ENCODE peak calls at places on chromosomes 13 and 19, in eight cellular contexts. M is K562, J is HCT116, Q is HepG2, Y is endothelial cell of umbilical vein, C is GM12878, S is H1, L is A549. F is an unnamed sample.

GRCh38 chr19:13920940-13921744 is 15.1 kb downstream of the CC2D1A start:
- DNase-seq in M (peak), J (peak), Q (peak), Y (peak), C (peak), S (no peak), L (peak), F (peak)

GRCh38 chr19:15248648-15249559 is 16.7 kb upstream of the EPHX3 start:
- DNase-seq in M (no peak), J (no peak), Q (no peak), Y (peak), C (no peak), S (no peak), L (peak), F (no peak)

GRCh38 chr19:30647891-30648290 is 275.7 kb downstream of the ZNF536 start:
- DNase-seq in M (no peak), J (no peak), Q (no peak), Y (no peak), C (no peak), S (no peak), L (no peak), F (no peak)

GRCh38 chr19:28168557-28168956 is 1044.4 kb downstream of the UQCRFS1 start:
- DNase-seq in M (no peak), J (no peak), Q (no peak), Y (no peak), C (no peak), S (peak), L (no peak), F (no peak)

GRCh38 chr13:48526269-48526668 is 6.6 kb downstream of the RCBTB2 start:
- DNase-seq in M (no peak), J (no peak), Q (no peak), Y (no peak), C (no peak), S (no peak), L (no peak), F (no peak)

GRCh38 chr19:30344446-30345425 is 27.4 kb upstream of the ZNF536 start:
- DNase-seq in M (no peak), J (peak), Q (no peak), Y (no peak), C (no peak), S (no peak), L (no peak), F (peak)

GRCh38 chr13:110907951-110908898 is 6.6 kb downstream of the ANKRD10 start:
- DNase-seq in M (no peak), J (peak), Q (peak), Y (peak), C (no peak), S (peak), L (peak), F (no peak)

GRCh38 chr13:75908137-75908536 is 272.0 kb downstream of the LMO7 start:
- DNase-seq in M (no peak), J (no peak), Q (no peak), Y (no peak), C (no peak), S (no peak), L (no peak), F (no peak)

GRCh38 chr19:12796146-12797071 is 5.1 kb downstream of the JUNB start:
- DNase-seq in M (peak), J (no peak), Q (peak), Y (peak), C (no peak), S (no peak), L (no peak), F (peak)

GRCh38 chr19:9075064-9075964 is 11.5 kb upstream of the OR1M1 start:
- DNase-seq in M (peak), J (peak), Q (peak), Y (peak), C (no peak), S (peak), L (peak), F (peak)

GRCh38 chr19:46373573-46374359 is 26.9 kb downstream of the PPP5C start:
- DNase-seq in M (no peak), J (no peak), Q (no peak), Y (peak), C (no peak), S (peak), L (peak), F (no peak)

GRCh38 chr13:71536201-71536600 is 330.8 kb downstream of the DACH1 start:
- DNase-seq in M (no peak), J (no peak), Q (no peak), Y (no peak), C (no peak), S (no peak), L (no peak), F (no peak)

GRCh38 chr13:104571161-104571889 is 1505.1 kb upstream of the SLC10A2 start:
- DNase-seq in M (no peak), J (peak), Q (peak), Y (peak), C (no peak), S (peak), L (peak), F (peak)

GRCh38 chr13:97121894-97122293 is 100.2 kb upstream of the MBNL2 start:
- DNase-seq in M (no peak), J (no peak), Q (no peak), Y (peak), C (no peak), S (no peak), L (no peak), F (no peak)

GRCh38 chr13:40682449-40683240 is 16.2 kb upstream of the FOXO1 start:
- DNase-seq in M (no peak), J (no peak), Q (no peak), Y (peak), C (no peak), S (no peak), L (no peak), F (peak)

GRCh38 chr19:52494518-52494917 is 33.0 kb upstream of the ZNF808 start:
- DNase-seq in M (no peak), J (no peak), Q (no peak), Y (no peak), C (no peak), S (no peak), L (no peak), F (no peak)

GRCh38 chr13:54357284-54357933 is 1328.8 kb downstream of the OLFM4 start:
- DNase-seq in M (no peak), J (no peak), Q (no peak), Y (no peak), C (no peak), S (no peak), L (no peak), F (no peak)

GRCh38 chr13:112889351-112890290 is 79.4 kb upstream of the MCF2L start:
- DNase-seq in M (no peak), J (no peak), Q (no peak), Y (no peak), C (no peak), S (no peak), L (no peak), F (no peak)

GRCh38 chr13:69997061-69997460 is 110.6 kb upstream of the ATXN8OS start:
- DNase-seq in M (no peak), J (no peak), Q (no peak), Y (no peak), C (no peak), S (no peak), L (no peak), F (no peak)

GRCh38 chr13:111337206-111337605 is 16.8 kb downstream of the TEX29 start:
- DNase-seq in M (no peak), J (no peak), Q (no peak), Y (no peak), C (no peak), S (no peak), L (no peak), F (no peak)

GRCh38 chr19:10800488-10800887 is 35.5 kb downstream of the TMED1 start:
- DNase-seq in M (no peak), J (no peak), Q (no peak), Y (peak), C (no peak), S (no peak), L (no peak), F (no peak)

GRCh38 chr19:1285737-1286360 is at the start of gene EFNA2:
- DNase-seq in M (no peak), J (no peak), Q (no peak), Y (no peak), C (no peak), S (no peak), L (no peak), F (no peak)

GRCh38 chr19:1825909-1826556 is 14.0 kb upstream of the ATP8B3 start:
- DNase-seq in M (peak), J (no peak), Q (peak), Y (peak), C (no peak), S (peak), L (peak), F (peak)

GRCh38 chr13:35549481-35549880 is 73.0 kb upstream of the MAB21L1 start:
- DNase-seq in M (no peak), J (no peak), Q (peak), Y (peak), C (peak), S (no peak), L (peak), F (no peak)

DNA sequence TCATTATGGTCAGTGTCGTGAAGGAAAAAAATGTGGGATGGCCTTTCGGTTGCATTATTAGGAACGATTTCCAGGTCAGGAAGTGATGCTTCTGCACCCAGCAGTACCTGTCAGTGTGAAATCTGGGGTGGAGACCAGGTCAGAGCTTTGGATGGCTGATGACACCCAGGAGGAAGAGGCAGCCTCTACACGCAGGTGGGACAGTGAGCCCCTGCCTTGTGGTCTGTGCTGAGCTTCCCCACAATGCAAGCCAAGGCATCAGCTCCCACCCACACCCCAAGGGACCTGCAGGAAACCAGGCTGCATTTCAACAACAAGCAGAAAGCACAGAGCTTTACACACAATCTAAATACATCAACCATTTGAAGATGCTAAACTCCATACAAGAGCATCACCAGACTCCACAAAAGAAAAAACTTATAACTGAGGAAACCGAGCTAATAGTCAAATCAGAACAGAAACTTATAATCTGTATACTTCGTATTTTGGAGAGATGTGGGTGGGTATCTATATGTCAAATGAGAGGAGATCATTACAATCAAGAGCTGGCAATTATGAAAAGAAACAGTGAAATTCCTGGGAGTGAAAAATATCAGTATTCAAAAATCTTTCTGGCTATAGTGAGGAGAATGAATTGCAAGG is 130.1 kb downstream of the ZDHHC20 start:
- DNase-seq in M (no peak), J (no peak), Q (no peak), Y (no peak), C (no peak), S (no peak), L (no peak), F (no peak)
- TF ChIP-seq MAX in M (no peak), J (no peak), Q (no peak), Y (no peak), C (no peak), S (no peak), L (no peak), F (no peak)

GRCh38 chr13:101792189-101792588 is 339.7 kb downstream of the ITGBL1 start:
- DNase-seq in M (no peak), J (no peak), Q (no peak), Y (no peak), C (no peak), S (no peak), L (no peak), F (no peak)
- TF ChIP-seq CTCF in M (no peak), J (no peak), Q (no peak), Y (no peak), C (no peak), S (no peak), L (no peak), F (no peak)

DNA sequence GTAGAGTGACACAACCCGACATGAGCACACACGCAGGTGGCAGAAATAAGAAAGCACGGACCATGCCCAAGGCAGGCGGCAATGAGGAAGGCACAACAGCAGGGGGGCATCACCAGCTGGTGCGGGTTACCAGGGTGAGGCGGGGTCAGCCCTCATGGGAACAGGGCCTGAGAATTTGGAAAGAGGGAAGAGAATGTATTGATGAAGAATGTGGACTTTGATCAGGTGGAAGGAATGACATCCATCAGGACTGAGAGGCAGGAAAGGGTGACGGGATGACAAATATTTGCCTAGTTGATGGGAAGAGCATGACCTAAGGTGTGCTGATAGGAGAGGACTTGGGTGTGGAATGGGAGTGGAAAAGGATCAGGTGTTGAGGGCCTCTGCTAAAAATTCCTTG is 177.5 kb downstream of the ABCC4 start:
- DNase-seq in M (no peak), J (no peak), Q (peak), Y (no peak), C (no peak), S (no peak), L (no peak), F (no peak)
- TF ChIP-seq POLR2A in M (no peak), J (no peak), Q (no peak), Y (no peak), C (no peak), S (no peak), L (no peak), F (no peak)

GRCh38 chr19:5048727-5049553 is 80.0 kb downstream of the KDM4B start:
- DNase-seq in M (no peak), J (no peak), Q (no peak), Y (peak), C (no peak), S (no peak), L (peak), F (no peak)
- TF ChIP-seq MAX in M (no peak), J (no peak), Q (no peak), Y (no peak), C (no peak), S (no peak), L (no peak), F (no peak)

F was measured in NB4.